ENCODE peak calls at places on chromosome 6, in four cellular contexts. Y is naive thymus-derived CD4-positive, alpha-beta T cell; M is HCT116; Q is right cardiac atrium. W is an unnamed sample.
A peak's percentile ranks its signal among the peaks of the same experiment; 100 is the strongest.

GRCh38 chr6:36343109-36343508 is 6.4 kb upstream of the BNIP5 start:
- ATAC-seq in Y (no peak), M (no peak), Q (peak; percentile 54), W (no peak)

GRCh38 chr6:6655805-6656251 is 67.3 kb downstream of the LY86 start:
- ATAC-seq in Y (no peak), M (no peak), Q (no peak), W (no peak)

GRCh38 chr6:2729921-2730320 is 20.8 kb downstream of the MYLK4 start:
- ATAC-seq in Y (no peak), M (no peak), Q (no peak), W (no peak)

GRCh38 chr6:162621246-162621645 is 106.3 kb downstream of the PRKN start:
- ATAC-seq in Y (no peak), M (peak; percentile 83), Q (peak; percentile 51), W (no peak)

GRCh38 chr6:73903155-73903554 is 207.2 kb downstream of the CD109 start:
- ATAC-seq in Y (no peak), M (no peak), Q (no peak), W (no peak)

GRCh38 chr6:68834561-68834960 is 199.5 kb downstream of the ADGRB3 start:
- ATAC-seq in Y (no peak), M (no peak), Q (no peak), W (no peak)

GRCh38 chr6:28343898-28344677 is 5.7 kb upstream of the ZKSCAN3 start:
- ATAC-seq in Y (no peak), M (no peak), Q (no peak), W (no peak)

GRCh38 chr6:107517274-107517673 is 27.4 kb downstream of the SOBP start:
- ATAC-seq in Y (no peak), M (no peak), Q (no peak), W (no peak)

GRCh38 chr6:46251583-46252339 is 81.0 kb upstream of the ENPP5 start:
- ATAC-seq in Y (no peak), M (no peak), Q (peak; percentile 25), W (no peak)

GRCh38 chr6:138052783-138053182 is 54.4 kb downstream of the PERP start:
- ATAC-seq in Y (no peak), M (no peak), Q (no peak), W (no peak)

GRCh38 chr6:137704802-137705165 is 162.3 kb upstream of the TNFAIP3 start:
- ATAC-seq in Y (no peak), M (no peak), Q (no peak), W (no peak)

GRCh38 chr6:165663283-165663735 is 268 bp upstream of the PDE10A start:
- ATAC-seq in Y (no peak), M (no peak), Q (peak; percentile 18), W (peak; percentile 9)

GRCh38 chr6:127177030-127177928 is 58.8 kb downstream of the RSPO3 start:
- ATAC-seq in Y (no peak), M (no peak), Q (no peak), W (peak; percentile 73)

GRCh38 chr6:29909995-29910394 is 32.3 kb upstream of the HLA-A start:
- ATAC-seq in Y (no peak), M (no peak), Q (no peak), W (no peak)

GRCh38 chr6:43242908-43243648 is at the start of gene TTBK1:
- ATAC-seq in Y (no peak), M (no peak), Q (no peak), W (no peak)
- H3K4me3 ChIP-seq in Y (no peak within 1 kb of the TSS), M (no peak within 1 kb of the TSS), Q (no peak within 1 kb of the TSS), W (no peak within 1 kb of the TSS)

GRCh38 chr6:118553132-118553531 is 5.0 kb downstream of the PLN start:
- ATAC-seq in Y (no peak), M (no peak), Q (no peak), W (no peak)
- H3K4me3 ChIP-seq in Y (no peak overlapping the region), M (no peak overlapping the region), Q (peak overlapping the region; percentile 76), W (peak overlapping the region; percentile 43)

DNA sequence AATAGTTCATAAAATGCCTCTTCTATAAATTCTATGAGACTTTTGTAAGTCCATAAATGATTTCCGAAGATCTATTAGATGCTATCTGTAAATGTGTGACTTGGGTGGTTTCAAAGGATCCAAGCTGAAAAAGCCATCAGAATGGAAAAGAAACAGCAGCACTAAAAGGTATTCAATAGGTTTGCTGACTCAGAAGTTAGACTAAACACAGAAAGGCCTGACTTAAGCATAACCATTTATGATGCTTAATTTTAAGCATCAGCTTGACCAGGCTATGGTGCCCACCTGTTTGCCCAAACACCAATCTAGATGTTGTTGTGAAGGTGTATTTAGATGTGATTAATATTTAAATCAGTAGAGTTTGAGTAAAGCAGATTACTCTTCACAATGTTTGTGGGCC is 513.5 kb downstream of the TFAP2A start:
- ATAC-seq in Y (no peak), M (no peak), Q (no peak), W (no peak)
- H3K4me3 ChIP-seq in Y (no peak overlapping the region), M (no peak overlapping the region), Q (no peak overlapping the region), W (no peak overlapping the region)

GRCh38 chr6:108578166-108578565 is 17.4 kb downstream of the FOXO3 start:
- ATAC-seq in Y (no peak), M (no peak), Q (no peak), W (no peak)
- H3K4me3 ChIP-seq in Y (no peak overlapping the region), M (no peak overlapping the region), Q (no peak overlapping the region), W (no peak overlapping the region)

DNA sequence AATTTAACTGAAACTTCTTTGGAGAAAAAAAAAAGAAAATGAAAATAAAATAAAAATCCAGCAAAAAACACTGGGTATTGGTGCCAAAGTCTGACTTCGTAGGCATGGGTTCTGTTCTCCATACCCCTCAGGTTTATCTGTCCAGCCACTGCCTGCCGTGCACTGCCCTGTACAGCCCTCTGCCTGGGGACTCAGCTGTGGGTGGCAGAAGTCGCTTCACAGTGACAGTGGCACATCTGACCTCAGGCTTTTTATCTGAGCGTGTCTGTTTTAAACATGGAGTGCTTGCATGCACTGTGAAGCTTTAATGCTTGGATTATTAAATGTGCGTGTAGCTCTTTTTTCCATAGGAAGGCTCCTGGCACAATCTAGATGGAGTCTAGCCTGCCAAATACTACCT is 375.4 kb downstream of the UTRN start:
- ATAC-seq in Y (no peak), M (no peak), Q (no peak), W (no peak)
- H3K4me3 ChIP-seq in Y (no peak overlapping the region), M (no peak overlapping the region), Q (no peak overlapping the region), W (no peak overlapping the region)

GRCh38 chr6:53547166-53547814 is 2.4 kb upstream of the GCLC start:
- ATAC-seq in Y (peak; percentile 5), M (peak; percentile 12), Q (peak; percentile 29), W (peak; percentile 37)
- H3K4me3 ChIP-seq in Y (peak overlapping the region; percentile 59), M (peak overlapping the region; percentile 89), Q (peak overlapping the region; percentile 46), W (peak overlapping the region; percentile 64)

W was measured in gastroesophageal sphincter.